ENCODE peak calls at places on chromosome 21, in eight cellular contexts. X is BJ, C is GM12891, A is EH, Q is T follicular helper cell, D is psoas muscle, K is naive B cell, L is stomach. G is an unnamed sample.

GRCh38 chr21:33345751-33346238 is 21.0 kb downstream of the IFNAR1 start:
- DNase-seq in A (no peak), D (no peak), L (no peak), Q (no peak), K (no peak), C (no peak), X (no peak), G (no peak)

GRCh38 chr21:37136261-37136660 is 63.2 kb downstream of the TTC3 start:
- DNase-seq in K (no peak), X (no peak), Q (no peak), A (no peak), C (no peak), D (no peak), L (no peak), G (no peak)

GRCh38 chr21:37060296-37060695 is 12.6 kb downstream of the PIGP start:
- DNase-seq in D (peak), L (peak), A (peak), C (no peak), K (no peak), Q (no peak), X (peak), G (peak)

GRCh38 chr21:36560933-36561575 is 81.1 kb upstream of the CLDN14 start:
- DNase-seq in K (no peak), C (no peak), D (no peak), Q (no peak), A (no peak), L (no peak), X (no peak), G (no peak)

GRCh38 chr21:38869946-38870345 is 64.2 kb downstream of the ETS2 start:
- DNase-seq in X (no peak), C (no peak), L (no peak), Q (no peak), K (no peak), D (no peak), A (peak), G (no peak)

GRCh38 chr21:32414579-32415358 is 2.3 kb downstream of the EVA1C start:
- DNase-seq in D (no peak), A (peak), X (no peak), L (no peak), C (no peak), K (no peak), Q (no peak), G (no peak)

GRCh38 chr21:37281993-37282392 is 14.9 kb upstream of the VPS26C start:
- DNase-seq in C (no peak), X (no peak), A (no peak), Q (no peak), D (no peak), L (no peak), K (no peak), G (peak)

GRCh38 chr21:41799763-41800162 is 32.9 kb upstream of the RIPK4 start:
- DNase-seq in D (no peak), C (no peak), K (no peak), X (no peak), L (no peak), Q (no peak), A (no peak), G (no peak)

GRCh38 chr21:45103966-45104520 is 29.7 kb downstream of the ADARB1 start:
- DNase-seq in Q (no peak), X (no peak), L (no peak), D (no peak), C (no peak), K (peak), A (no peak), G (no peak)

GRCh38 chr21:46002841-46003574 is 21.4 kb downstream of the COL6A1 start:
- DNase-seq in D (peak), L (peak), Q (no peak), K (no peak), C (no peak), A (no peak), X (no peak), G (peak)

GRCh38 chr21:16125274-16125673 is 395.5 kb downstream of the USP25 start:
- DNase-seq in Q (no peak), A (peak), L (no peak), K (no peak), C (no peak), D (no peak), X (peak), G (no peak)

GRCh38 chr21:45384656-45385548 is 20.1 kb upstream of the COL18A1 start:
- DNase-seq in L (no peak), A (no peak), C (no peak), D (peak), X (no peak), K (no peak), Q (no peak), G (no peak)

GRCh38 chr21:26652891-26653290 is 79.8 kb upstream of the CYYR1 start:
- DNase-seq in A (no peak), Q (no peak), K (no peak), D (no peak), C (no peak), X (no peak), L (no peak), G (no peak)

GRCh38 chr21:41823166-41823565 is 56.0 kb downstream of the PRDM15 start:
- DNase-seq in K (no peak), X (no peak), D (no peak), A (no peak), Q (no peak), L (no peak), C (no peak), G (no peak)

GRCh38 chr21:29645666-29646553 is 293.9 kb downstream of the GRIK1 start:
- DNase-seq in C (no peak), K (no peak), Q (no peak), D (no peak), A (peak), X (no peak), L (no peak), G (no peak)

GRCh38 chr21:46113497-46114176 is 15.7 kb downstream of the COL6A2 start:
- DNase-seq in C (peak), L (peak), D (peak), K (no peak), X (no peak), A (no peak), Q (no peak), G (no peak)

GRCh38 chr21:38310619-38311018 is 53.8 kb downstream of the KCNJ15 start:
- DNase-seq in L (no peak), X (no peak), Q (no peak), D (no peak), C (no peak), A (peak), K (no peak), G (no peak)

GRCh38 chr21:45468051-45468970 is 63.3 kb downstream of the COL18A1 start:
- DNase-seq in D (peak), C (no peak), K (no peak), Q (no peak), A (no peak), X (no peak), L (no peak), G (no peak)

GRCh38 chr21:34544032-34544496 is 32.1 kb upstream of the KCNE1 start:
- DNase-seq in X (no peak), Q (peak), D (no peak), L (peak), K (no peak), C (no peak), A (peak), G (peak)

GRCh38 chr21:45295576-45296365 is 8.1 kb upstream of the POFUT2 start:
- DNase-seq in L (peak), A (peak), X (peak), K (no peak), D (no peak), C (no peak), Q (no peak), G (peak)

GRCh38 chr21:23612210-23612609 is 1995.1 kb downstream of the MRPL39 start:
- DNase-seq in D (no peak), A (no peak), Q (no peak), L (no peak), C (no peak), X (no peak), K (no peak), G (no peak)

GRCh38 chr21:15034126-15034848 is 30.5 kb downstream of the NRIP1 start:
- DNase-seq in A (peak), C (no peak), K (no peak), D (no peak), X (peak), L (no peak), Q (no peak), G (no peak)

GRCh38 chr21:45970674-45971486 is 10.7 kb upstream of the COL6A1 start:
- DNase-seq in X (no peak), K (no peak), A (peak), D (peak), Q (no peak), C (no peak), L (no peak), G (peak)

GRCh38 chr21:45120975-45121374 is 46.6 kb downstream of the ADARB1 start:
- DNase-seq in X (no peak), C (no peak), K (no peak), A (peak), Q (no peak), L (no peak), D (no peak), G (no peak)

GRCh38 chr21:29376556-29376955 is 77.8 kb downstream of the BACH1 start:
- DNase-seq in K (peak), C (peak), X (no peak), A (peak), L (peak), D (peak), Q (peak), G (peak)

GRCh38 chr21:33022828-33023573 is 2.7 kb upstream of the OLIG2 start:
- DNase-seq in D (no peak), C (no peak), K (no peak), X (no peak), A (no peak), L (no peak), Q (no peak), G (peak)

GRCh38 chr21:42461185-42461520 is 34.9 kb downstream of the RSPH1 start:
- DNase-seq in A (no peak), Q (no peak), L (no peak), D (no peak), K (no peak), C (no peak), X (no peak), G (peak)

GRCh38 chr21:37626320-37626719 is 259.7 kb downstream of the DYRK1A start:
- DNase-seq in L (no peak), C (no peak), A (no peak), Q (no peak), X (no peak), D (no peak), K (no peak), G (no peak)

GRCh38 chr21:28770867-28771661 is 221.6 kb downstream of the LTN1 start:
- DNase-seq in K (no peak), L (no peak), Q (no peak), X (peak), C (no peak), D (no peak), A (peak), G (no peak)

GRCh38 chr21:32335601-32336575 is 37.2 kb downstream of the MRAP start:
- DNase-seq in A (no peak), D (no peak), C (no peak), X (no peak), K (no peak), L (no peak), Q (no peak), G (peak)

GRCh38 chr21:38679531-38679930 is 126.2 kb upstream of the ETS2 start:
- DNase-seq in X (peak), C (no peak), K (no peak), A (peak), L (no peak), Q (no peak), D (no peak), G (no peak)